ENCODE peak calls at places on chromosome 1, in seven cellular contexts. Z is A549; W is endodermal cell; V is cardiac muscle cell; B is CD4-positive, alpha-beta memory T cell; S is tibial nerve; L is uterus. C is an unnamed sample. For H3K9me3, the result is how much of the 10 kb centered on the place peaks cover.

GRCh38 chr1:68358439-68358838 is 91.3 kb downstream of the RPE65 start:
- DNase-seq in Z (no peak), W (peak), V (peak), B (no peak), S (no peak), L (no peak), C (no peak)

GRCh38 chr1:177137814-177138213 is 26.7 kb downstream of the ASTN1 start:
- DNase-seq in Z (no peak), W (no peak), V (no peak), B (no peak), S (no peak), L (no peak), C (no peak)

GRCh38 chr1:234000557-234001081 is 96.1 kb downstream of the SLC35F3 start:
- DNase-seq in Z (no peak), W (peak), V (no peak), B (no peak), S (no peak), L (no peak), C (no peak)

GRCh38 chr1:41487729-41488598 is 3.5 kb upstream of the EDN2 start:
- DNase-seq in Z (no peak), W (peak), V (no peak), B (no peak), S (no peak), L (no peak), C (no peak)

GRCh38 chr1:41093826-41094225 is 72.3 kb upstream of the SLFNL1 start:
- DNase-seq in Z (no peak), W (no peak), V (peak), B (no peak), S (no peak), L (no peak), C (no peak)

GRCh38 chr1:117612517-117613248 is 6.8 kb downstream of the TENT5C start:
- DNase-seq in Z (peak), W (peak), V (peak), B (no peak), S (no peak), L (peak), C (no peak)

GRCh38 chr1:211654838-211655787 is 20.3 kb downstream of the NEK2 start:
- DNase-seq in Z (peak), W (peak), V (peak), B (peak), S (peak), L (peak), C (peak)

GRCh38 chr1:100349276-100349675 is 3.0 kb upstream of the CDC14A start:
- DNase-seq in Z (no peak), W (no peak), V (peak), B (no peak), S (no peak), L (no peak), C (no peak)

GRCh38 chr1:26373281-26373680 is 731 bp upstream of the ZNF683 start:
- DNase-seq in Z (no peak), W (no peak), V (no peak), B (peak), S (no peak), L (no peak), C (no peak)

DNA sequence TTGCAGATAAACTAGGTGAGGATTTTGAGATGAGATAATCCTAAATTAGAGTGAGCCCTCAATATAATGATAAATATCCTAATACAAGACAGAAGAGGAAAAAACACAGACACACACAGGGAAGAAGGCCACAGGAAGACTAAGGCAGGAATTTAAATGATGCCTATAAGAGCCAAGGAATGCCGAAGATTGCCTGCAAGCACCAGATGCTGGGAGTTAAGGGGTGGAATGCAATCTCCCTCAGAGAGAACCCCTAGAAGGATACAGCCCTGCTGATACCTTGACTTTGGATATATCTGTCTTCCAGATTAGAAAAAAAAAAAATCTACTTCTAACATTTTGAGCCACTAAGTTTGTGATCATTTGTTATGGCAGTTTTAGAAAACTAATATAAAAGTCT is 299.7 kb upstream of the PRMT6 start:
- DNase-seq in Z (no peak), W (no peak), V (no peak), B (no peak), S (no peak), L (no peak), C (no peak)
- H3K9me3 ChIP-seq in Z (under half), W (under half), V (under half), B (under half), S (under half), L (under half), C (under half)

GRCh38 chr1:2969870-2970291 is 51.4 kb upstream of the ACTRT2 start:
- DNase-seq in Z (no peak), W (no peak), V (no peak), B (no peak), S (no peak), L (no peak), C (no peak)

GRCh38 chr1:2966940-2967725 is 54.1 kb upstream of the ACTRT2 start:
- DNase-seq in Z (no peak), W (no peak), V (no peak), B (no peak), S (no peak), L (no peak), C (no peak)

GRCh38 chr1:2967881-2968280 is 53.4 kb upstream of the ACTRT2 start:
- DNase-seq in Z (no peak), W (no peak), V (no peak), B (no peak), S (no peak), L (no peak), C (no peak)

GRCh38 chr1:2969011-2969869 is 52.0 kb upstream of the ACTRT2 start:
- DNase-seq in Z (no peak), W (no peak), V (no peak), B (no peak), S (no peak), L (no peak), C (no peak)

GRCh38 chr1:2968471-2968881 is 52.8 kb upstream of the ACTRT2 start:
- DNase-seq in Z (no peak), W (no peak), V (no peak), B (no peak), S (no peak), L (no peak), C (no peak)
- H3K9me3 ChIP-seq in Z (under half), W (under half), V (under half), B (under half), S (under half), L (under half), C (under half)

GRCh38 chr1:248404024-248404423 is 1.2 kb downstream of the OR2T1 start:
- DNase-seq in Z (peak), W (no peak), V (no peak), B (no peak), S (no peak), L (no peak), C (no peak)

GRCh38 chr1:248402748-248403147 is at the start of gene OR2T1:
- DNase-seq in Z (no peak), W (no peak), V (no peak), B (no peak), S (no peak), L (no peak), C (no peak)

GRCh38 chr1:248406721-248407692 is 4.2 kb downstream of the OR2T1 start:
- DNase-seq in Z (no peak), W (no peak), V (no peak), B (no peak), S (no peak), L (no peak), C (no peak)
- H3K9me3 ChIP-seq in Z (under half), W (half or more), V (under half), B (under half), S (under half), L (under half), C (under half)

DNA sequence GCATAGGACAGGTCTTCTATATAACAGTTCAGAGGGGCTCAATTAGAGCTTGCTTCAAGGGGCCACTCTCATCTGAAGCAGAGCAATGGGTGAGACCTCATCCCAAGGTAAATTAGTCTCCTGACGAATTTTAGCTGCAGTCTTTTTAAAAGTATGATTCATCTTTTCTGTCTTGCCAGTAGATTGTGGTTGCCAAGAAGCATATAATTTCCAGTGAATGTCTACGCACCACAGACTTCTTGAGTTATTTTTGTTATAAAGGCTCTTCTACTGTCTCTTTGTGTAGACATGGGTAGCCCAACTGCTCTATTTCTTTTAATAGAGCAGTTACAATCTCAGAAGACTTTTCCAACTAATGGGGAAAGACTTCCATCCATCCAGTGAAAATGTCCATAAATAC is 108.9 kb upstream of the FMN2 start:
- DNase-seq in Z (no peak), W (no peak), V (no peak), B (no peak), S (no peak), L (no peak), C (no peak)
- H3K9me3 ChIP-seq in Z (half or more), W (half or more), V (under half), B (under half), S (under half), L (under half), C (under half)

GRCh38 chr1:221856188-221857093 is 114.6 kb upstream of the DUSP10 start:
- DNase-seq in Z (no peak), W (no peak), V (peak), B (no peak), S (no peak), L (no peak), C (no peak)
- H3K9me3 ChIP-seq in Z (under half), W (under half), V (under half), B (under half), S (under half), L (under half), C (under half)

DNA sequence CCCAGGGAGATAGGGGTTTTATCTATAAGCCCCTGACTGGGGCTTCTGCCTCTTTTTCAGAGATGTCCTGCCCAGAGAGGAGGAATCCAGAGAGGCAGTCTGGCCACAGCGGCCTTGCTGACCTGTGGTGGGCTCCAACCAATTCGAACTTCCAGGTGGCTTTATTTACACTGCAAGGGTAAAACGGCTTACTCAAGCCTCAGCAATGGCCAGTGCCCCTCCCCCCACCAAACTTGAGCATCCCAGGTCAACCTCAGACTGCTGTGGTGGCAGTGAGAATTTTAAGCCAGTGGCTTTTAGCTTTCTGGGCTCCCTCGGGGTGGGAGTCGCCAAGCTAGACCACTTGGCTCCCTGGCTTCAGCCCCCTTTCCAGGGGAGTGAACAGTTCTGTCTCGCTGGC is 384.0 kb upstream of the BEND5 start:
- DNase-seq in Z (no peak), W (peak), V (no peak), B (no peak), S (no peak), L (no peak), C (no peak)
- H3K9me3 ChIP-seq in Z (under half), W (half or more), V (under half), B (under half), S (under half), L (under half), C (under half)

GRCh38 chr1:228240411-228241240 is 32.8 kb downstream of the OBSCN start:
- DNase-seq in Z (no peak), W (peak), V (no peak), B (no peak), S (no peak), L (no peak), C (no peak)

GRCh38 chr1:228243093-228243492 is 35.2 kb downstream of the OBSCN start:
- DNase-seq in Z (no peak), W (peak), V (no peak), B (no peak), S (no peak), L (no peak), C (no peak)

GRCh38 chr1:228245111-228245510 is 37.3 kb downstream of the OBSCN start:
- DNase-seq in Z (no peak), W (no peak), V (no peak), B (no peak), S (no peak), L (no peak), C (no peak)

GRCh38 chr1:228241259-228241658 is 33.4 kb downstream of the OBSCN start:
- DNase-seq in Z (no peak), W (peak), V (no peak), B (no peak), S (no peak), L (no peak), C (no peak)

GRCh38 chr1:228242313-228242864 is 34.5 kb downstream of the OBSCN start:
- DNase-seq in Z (no peak), W (no peak), V (no peak), B (no peak), S (no peak), L (no peak), C (no peak)
- H3K9me3 ChIP-seq in Z (half or more), W (half or more), V (under half), B (under half), S (half or more), L (under half), C (under half)

GRCh38 chr1:184167352-184167751 is 115.8 kb downstream of the TSEN15 start:
- DNase-seq in Z (no peak), W (no peak), V (no peak), B (no peak), S (no peak), L (no peak), C (no peak)
- H3K9me3 ChIP-seq in Z (under half), W (under half), V (under half), B (under half), S (under half), L (under half), C (under half)

GRCh38 chr1:2920421-2921015 is 100.7 kb upstream of the ACTRT2 start:
- DNase-seq in Z (no peak), W (no peak), V (no peak), B (no peak), S (no peak), L (no peak), C (no peak)

GRCh38 chr1:2925291-2925690 is 96.0 kb upstream of the ACTRT2 start:
- DNase-seq in Z (no peak), W (no peak), V (no peak), B (no peak), S (no peak), L (no peak), C (no peak)

GRCh38 chr1:2923351-2923750 is 97.9 kb upstream of the ACTRT2 start:
- DNase-seq in Z (no peak), W (no peak), V (no peak), B (no peak), S (no peak), L (no peak), C (no peak)

GRCh38 chr1:2919826-2920225 is 101.4 kb upstream of the ACTRT2 start:
- DNase-seq in Z (no peak), W (no peak), V (no peak), B (no peak), S (no peak), L (no peak), C (no peak)

GRCh38 chr1:2921970-2922686 is 99.1 kb upstream of the ACTRT2 start:
- DNase-seq in Z (peak), W (no peak), V (no peak), B (no peak), S (no peak), L (no peak), C (peak)
- H3K9me3 ChIP-seq in Z (under half), W (under half), V (under half), B (under half), S (under half), L (under half), C (under half)

C was measured in T-helper 17 cell.